ENCODE peak calls at places on chromosomes 12 and 14, in ten cellular contexts. One of them, this sample, is unnamed.
A peak's percentile ranks its signal among the peaks of the same experiment; 100 is the strongest.

GRCh38 chr12:124523071-124523470 is 44.3 kb downstream of the NCOR2 start:
- DNase-seq in foreskin fibroblast: peak; percentile 77
- DNase-seq in OCI-M1: no peak
- DNase-seq in effector memory CD4-positive, alpha-beta T cell: no peak
- DNase-seq in stimulated activated CD4-positive, alpha-beta T cell treated with anti-CD3 and anti-CD28 coated beads, Interleukin-2, amount 100 ng/mL, for 4 hours: no peak
- DNase-seq in HFFc6: no peak
- DNase-seq in GM04504: no peak
- DNase-seq in retina: no peak
- DNase-seq in transverse colon: no peak
- DNase-seq in ovary: no peak
- DNase-seq in this sample: no peak

GRCh38 chr14:95500201-95500681 is 16.2 kb downstream of the SYNE3 start:
- DNase-seq in foreskin fibroblast: no peak
- DNase-seq in OCI-M1: no peak
- DNase-seq in effector memory CD4-positive, alpha-beta T cell: no peak
- DNase-seq in stimulated activated CD4-positive, alpha-beta T cell treated with anti-CD3 and anti-CD28 coated beads, Interleukin-2, amount 100 ng/mL, for 4 hours: no peak
- DNase-seq in HFFc6: no peak
- DNase-seq in GM04504: no peak
- DNase-seq in retina: no peak
- DNase-seq in transverse colon: peak; percentile 52
- DNase-seq in ovary: no peak
- DNase-seq in this sample: no peak

GRCh38 chr12:106205208-106206069 is 42.4 kb downstream of the CKAP4 start:
- DNase-seq in foreskin fibroblast: peak; percentile 16
- DNase-seq in OCI-M1: no peak
- DNase-seq in effector memory CD4-positive, alpha-beta T cell: no peak
- DNase-seq in stimulated activated CD4-positive, alpha-beta T cell treated with anti-CD3 and anti-CD28 coated beads, Interleukin-2, amount 100 ng/mL, for 4 hours: no peak
- DNase-seq in HFFc6: peak; percentile 8
- DNase-seq in GM04504: no peak
- DNase-seq in retina: no peak
- DNase-seq in transverse colon: no peak
- DNase-seq in ovary: no peak
- DNase-seq in this sample: peak; percentile 63

GRCh38 chr12:108131657-108132126 is 2.6 kb downstream of the WSCD2 start:
- DNase-seq in foreskin fibroblast: no peak
- DNase-seq in OCI-M1: no peak
- DNase-seq in effector memory CD4-positive, alpha-beta T cell: no peak
- DNase-seq in stimulated activated CD4-positive, alpha-beta T cell treated with anti-CD3 and anti-CD28 coated beads, Interleukin-2, amount 100 ng/mL, for 4 hours: no peak
- DNase-seq in HFFc6: no peak
- DNase-seq in GM04504: no peak
- DNase-seq in retina: no peak
- DNase-seq in transverse colon: no peak
- DNase-seq in ovary: no peak
- DNase-seq in this sample: no peak

GRCh38 chr14:65302571-65303184 is 109.9 kb upstream of the FUT8 start:
- DNase-seq in foreskin fibroblast: no peak
- DNase-seq in OCI-M1: no peak
- DNase-seq in effector memory CD4-positive, alpha-beta T cell: no peak
- DNase-seq in stimulated activated CD4-positive, alpha-beta T cell treated with anti-CD3 and anti-CD28 coated beads, Interleukin-2, amount 100 ng/mL, for 4 hours: no peak
- DNase-seq in HFFc6: no peak
- DNase-seq in GM04504: no peak
- DNase-seq in retina: no peak
- DNase-seq in transverse colon: peak; percentile 46
- DNase-seq in ovary: no peak
- DNase-seq in this sample: no peak

GRCh38 chr12:56995201-56995929 is 11.0 kb downstream of the ZBTB39 start:
- DNase-seq in foreskin fibroblast: no peak
- DNase-seq in OCI-M1: no peak
- DNase-seq in effector memory CD4-positive, alpha-beta T cell: no peak
- DNase-seq in stimulated activated CD4-positive, alpha-beta T cell treated with anti-CD3 and anti-CD28 coated beads, Interleukin-2, amount 100 ng/mL, for 4 hours: no peak
- DNase-seq in HFFc6: no peak
- DNase-seq in GM04504: no peak
- DNase-seq in retina: no peak
- DNase-seq in transverse colon: no peak
- DNase-seq in ovary: no peak
- DNase-seq in this sample: no peak

GRCh38 chr14:49961270-49962222 is 68.7 kb downstream of the ARF6 start:
- DNase-seq in foreskin fibroblast: no peak
- DNase-seq in OCI-M1: no peak
- DNase-seq in effector memory CD4-positive, alpha-beta T cell: no peak
- DNase-seq in stimulated activated CD4-positive, alpha-beta T cell treated with anti-CD3 and anti-CD28 coated beads, Interleukin-2, amount 100 ng/mL, for 4 hours: no peak
- DNase-seq in HFFc6: peak; percentile 16
- DNase-seq in GM04504: no peak
- DNase-seq in retina: no peak
- DNase-seq in transverse colon: no peak
- DNase-seq in ovary: no peak
- DNase-seq in this sample: no peak

GRCh38 chr14:49970474-49971147 is 77.7 kb downstream of the ARF6 start:
- DNase-seq in foreskin fibroblast: peak; percentile 84
- DNase-seq in OCI-M1: peak; percentile 95
- DNase-seq in effector memory CD4-positive, alpha-beta T cell: no peak
- DNase-seq in stimulated activated CD4-positive, alpha-beta T cell treated with anti-CD3 and anti-CD28 coated beads, Interleukin-2, amount 100 ng/mL, for 4 hours: no peak
- DNase-seq in HFFc6: no peak
- DNase-seq in GM04504: no peak
- DNase-seq in retina: no peak
- DNase-seq in transverse colon: no peak
- DNase-seq in ovary: no peak
- DNase-seq in this sample: no peak

GRCh38 chr12:42590324-42590934 is 883 bp upstream of the PRICKLE1 start:
- DNase-seq in foreskin fibroblast: peak; percentile 61
- DNase-seq in OCI-M1: peak; percentile 59
- DNase-seq in effector memory CD4-positive, alpha-beta T cell: no peak
- DNase-seq in stimulated activated CD4-positive, alpha-beta T cell treated with anti-CD3 and anti-CD28 coated beads, Interleukin-2, amount 100 ng/mL, for 4 hours: no peak
- DNase-seq in HFFc6: no peak
- DNase-seq in GM04504: no peak
- DNase-seq in retina: no peak
- DNase-seq in transverse colon: peak; percentile 12
- DNase-seq in ovary: peak; percentile 28
- DNase-seq in this sample: peak; percentile 54

GRCh38 chr12:64318605-64319004 is 72.0 kb downstream of the C12orf56 start:
- DNase-seq in foreskin fibroblast: peak; percentile 35
- DNase-seq in OCI-M1: no peak
- DNase-seq in effector memory CD4-positive, alpha-beta T cell: no peak
- DNase-seq in stimulated activated CD4-positive, alpha-beta T cell treated with anti-CD3 and anti-CD28 coated beads, Interleukin-2, amount 100 ng/mL, for 4 hours: no peak
- DNase-seq in HFFc6: no peak
- DNase-seq in GM04504: no peak
- DNase-seq in retina: peak; percentile 54
- DNase-seq in transverse colon: no peak
- DNase-seq in ovary: no peak
- DNase-seq in this sample: no peak

GRCh38 chr12:28027328-28027727 is 54.8 kb upstream of the PTHLH start:
- DNase-seq in foreskin fibroblast: peak; percentile 48
- DNase-seq in OCI-M1: peak; percentile 86
- DNase-seq in effector memory CD4-positive, alpha-beta T cell: no peak
- DNase-seq in stimulated activated CD4-positive, alpha-beta T cell treated with anti-CD3 and anti-CD28 coated beads, Interleukin-2, amount 100 ng/mL, for 4 hours: no peak
- DNase-seq in HFFc6: no peak
- DNase-seq in GM04504: no peak
- DNase-seq in retina: no peak
- DNase-seq in transverse colon: no peak
- DNase-seq in ovary: no peak
- DNase-seq in this sample: no peak

GRCh38 chr12:1628671-1629337 is at the start of gene WNT5B:
- DNase-seq in foreskin fibroblast: peak; percentile 38
- DNase-seq in OCI-M1: no peak
- DNase-seq in effector memory CD4-positive, alpha-beta T cell: no peak
- DNase-seq in stimulated activated CD4-positive, alpha-beta T cell treated with anti-CD3 and anti-CD28 coated beads, Interleukin-2, amount 100 ng/mL, for 4 hours: no peak
- DNase-seq in HFFc6: no peak
- DNase-seq in GM04504: no peak
- DNase-seq in retina: no peak
- DNase-seq in transverse colon: no peak
- DNase-seq in ovary: no peak
- DNase-seq in this sample: no peak

GRCh38 chr12:70243510-70244331 is 488 bp downstream of the CNOT2 start:
- DNase-seq in foreskin fibroblast: peak; percentile 84
- DNase-seq in OCI-M1: peak; percentile 70
- DNase-seq in effector memory CD4-positive, alpha-beta T cell: peak; percentile 67
- DNase-seq in stimulated activated CD4-positive, alpha-beta T cell treated with anti-CD3 and anti-CD28 coated beads, Interleukin-2, amount 100 ng/mL, for 4 hours: peak; percentile 42
- DNase-seq in HFFc6: peak; percentile 25
- DNase-seq in GM04504: no peak
- DNase-seq in retina: peak; percentile 88
- DNase-seq in transverse colon: peak; percentile 70
- DNase-seq in ovary: peak; percentile 77
- DNase-seq in this sample: peak; percentile 73